ENCODE peak calls at places on chromosome 3, in four cellular contexts. A is choroid plexus epithelial cell, E is mesothelial cell of epicardium, B is fibroblast of pulmonary artery. D is an unnamed sample.

GRCh38 chr3:85576091-85576690 is 617.4 kb downstream of the CADM2 start:
- DNase-seq in A (peak; percentile 86), E (peak; percentile 25), B (peak; percentile 65), D (peak; percentile 58)

GRCh38 chr3:186598108-186598784 is 14.6 kb upstream of the AHSG start:
- DNase-seq in A (peak; percentile 50), E (no peak), B (peak; percentile 68), D (no peak)

GRCh38 chr3:187966636-187967035 is 187.3 kb upstream of the LPP start:
- DNase-seq in A (no peak), E (no peak), B (no peak), D (no peak)

GRCh38 chr3:194537732-194538247 is 51.0 kb upstream of the ATP13A3 start:
- DNase-seq in A (peak; percentile 84), E (no peak), B (peak; percentile 77), D (no peak)

GRCh38 chr3:135083179-135083578 is 288.1 kb downstream of the EPHB1 start:
- DNase-seq in A (no peak), E (no peak), B (no peak), D (no peak)

GRCh38 chr3:195839260-195840010 is 27.7 kb upstream of the MUC4 start:
- DNase-seq in A (no peak), E (no peak), B (no peak), D (no peak)

GRCh38 chr3:190183121-190183520 is 62.4 kb upstream of the P3H2 start:
- DNase-seq in A (peak; percentile 97), E (no peak), B (peak; percentile 86), D (no peak)

GRCh38 chr3:51942603-51943450 is 664 bp downstream of the PARP3 start:
- DNase-seq in A (peak; percentile 41), E (no peak), B (peak; percentile 38), D (no peak)

GRCh38 chr3:50028336-50028735 is 60.4 kb upstream of the RBM5 start:
- DNase-seq in A (peak; percentile 44), E (no peak), B (peak; percentile 50), D (no peak)

GRCh38 chr3:176872771-176873209 is 324.5 kb downstream of the TBL1XR1 start:
- DNase-seq in A (peak; percentile 80), E (no peak), B (peak; percentile 70), D (peak; percentile 45)

GRCh38 chr3:159029306-159030026 is 227.6 kb downstream of the MFSD1 start:
- DNase-seq in A (no peak), E (no peak), B (no peak), D (no peak)

GRCh38 chr3:71195492-71195891 is 388.0 kb downstream of the FOXP1 start:
- DNase-seq in A (peak; percentile 88), E (no peak), B (peak; percentile 29), D (no peak)

GRCh38 chr3:156448300-156448699 is 106.6 kb downstream of the SSR3 start:
- DNase-seq in A (peak; percentile 79), E (no peak), B (peak; percentile 56), D (no peak)

GRCh38 chr3:2714856-2715255 is 395.3 kb downstream of the IL5RA start:
- DNase-seq in A (no peak), E (no peak), B (no peak), D (no peak)

GRCh38 chr3:63832395-63832794 is 13.3 kb downstream of the C3orf49 start:
- DNase-seq in A (no peak), E (no peak), B (no peak), D (no peak)

GRCh38 chr3:64163755-64164148 is 61.5 kb downstream of the PRICKLE2 start:
- DNase-seq in A (peak; percentile 93), E (no peak), B (peak; percentile 90), D (no peak)

GRCh38 chr3:101943028-101943427 is 93.7 kb downstream of the NFKBIZ start:
- DNase-seq in A (no peak), E (no peak), B (no peak), D (no peak)

GRCh38 chr3:101216710-101217457 is 103.5 kb downstream of the IMPG2 start:
- DNase-seq in A (peak; percentile 70), E (no peak), B (peak; percentile 51), D (no peak)

GRCh38 chr3:184740509-184741258 is 28.8 kb upstream of the MAGEF1 start:
- DNase-seq in A (peak; percentile 37), E (no peak), B (peak; percentile 42), D (no peak)

GRCh38 chr3:193975072-193975535 is 160.8 kb upstream of the HES1 start:
- DNase-seq in A (no peak), E (no peak), B (no peak), D (no peak)

GRCh38 chr3:180564676-180565075 is 37.3 kb upstream of the TTC14 start:
- DNase-seq in A (no peak), E (no peak), B (no peak), D (no peak)

GRCh38 chr3:101868534-101869464 is 19.5 kb downstream of the NFKBIZ start:
- DNase-seq in A (peak; percentile 75), E (no peak), B (peak; percentile 61), D (no peak)

GRCh38 chr3:99634881-99635280 is 3.5 kb upstream of the COL8A1 start:
- DNase-seq in A (no peak), E (no peak), B (no peak), D (no peak)

GRCh38 chr3:43862992-43863805 is 172.5 kb downstream of the ABHD5 start:
- DNase-seq in A (no peak), E (no peak), B (no peak), D (no peak)

GRCh38 chr3:146050700-146051099 is 110.3 kb downstream of the PLOD2 start:
- DNase-seq in A (no peak), E (no peak), B (no peak), D (no peak)

GRCh38 chr3:53160660-53161344 is at the start of gene PRKCD:
- DNase-seq in A (peak; percentile 70), E (peak; percentile 62), B (peak; percentile 87), D (peak; percentile 39)
- TF ChIP-seq CTCF in A (peak; percentile 41), E (no peak), B (peak; percentile 38), D (peak; percentile 51)

DNA sequence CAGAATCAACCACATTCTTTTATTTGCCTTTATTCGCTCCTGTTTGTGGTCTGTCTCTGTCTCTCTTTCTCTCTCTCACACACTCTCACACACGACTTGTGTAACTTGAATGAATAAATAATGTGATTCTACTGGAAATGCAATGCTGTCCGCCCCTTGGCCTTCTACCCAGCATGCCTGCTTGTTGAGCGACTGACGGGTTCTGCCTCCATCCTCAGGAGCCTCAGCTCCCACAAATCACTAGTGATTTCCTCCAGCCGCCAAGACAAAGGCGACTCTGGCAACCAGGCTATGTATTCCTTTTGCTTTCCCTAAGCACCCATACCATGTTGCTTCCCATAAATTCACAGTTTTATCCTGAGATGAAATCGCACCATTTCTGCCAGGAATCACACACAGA is 460.8 kb downstream of the MAGI1 start:
- DNase-seq in A (no peak), E (no peak), B (no peak), D (no peak)
- TF ChIP-seq CTCF in A (no peak), E (no peak), B (no peak), D (no peak)

DNA sequence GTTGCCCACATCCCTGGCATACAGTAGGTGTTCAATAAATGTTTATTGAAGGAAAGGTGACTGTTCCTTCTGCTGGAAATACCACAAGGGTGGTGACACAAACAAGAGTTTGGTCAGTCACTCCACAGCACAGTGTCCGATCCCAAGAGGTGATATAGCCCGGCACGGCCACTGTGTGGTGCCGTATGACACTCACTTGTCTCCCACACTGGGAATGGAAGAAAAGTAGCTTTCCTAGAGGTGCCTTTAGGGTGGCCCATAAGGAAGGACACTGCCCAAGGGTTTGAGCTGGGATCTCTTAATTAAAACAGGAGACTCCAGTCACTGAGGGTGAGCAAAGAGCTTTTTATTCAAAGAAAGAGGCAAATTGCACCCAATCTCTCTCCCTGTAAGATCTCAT is 40.5 kb downstream of the TGM4 start:
- DNase-seq in A (peak; percentile 44), E (no peak), B (peak; percentile 16), D (no peak)
- TF ChIP-seq CTCF in A (peak; percentile 63), E (no peak), B (peak; percentile 38), D (peak; percentile 47)

GRCh38 chr3:89250742-89251141 is 143.3 kb downstream of the EPHA3 start:
- DNase-seq in A (no peak), E (no peak), B (no peak), D (no peak)

DNA sequence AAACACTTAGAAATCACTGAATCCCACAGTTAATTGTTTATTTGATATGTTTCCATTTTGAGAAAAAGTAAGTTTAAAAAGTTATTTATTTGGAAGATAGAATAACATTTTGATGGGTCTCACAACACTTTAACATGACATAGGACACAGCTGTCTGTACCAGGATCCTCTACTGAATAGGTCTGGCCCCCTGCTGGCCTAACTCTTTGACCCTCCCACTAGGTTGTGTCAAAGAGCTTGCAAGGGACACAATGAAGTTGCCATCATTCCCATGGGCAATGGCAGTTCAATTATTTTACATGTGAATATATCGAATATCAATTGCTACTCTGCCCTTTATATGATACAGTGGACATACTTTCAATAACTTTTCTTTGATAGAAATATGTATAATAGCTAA is 138.9 kb downstream of the EPHA3 start:
- DNase-seq in A (no peak), E (no peak), B (no peak), D (peak; percentile 23)
- TF ChIP-seq CTCF in A (peak; percentile 12), E (no peak), B (no peak), D (no peak)

D was measured in neural crest cell.